ENCODE peak calls at places on chromosome 16, in ten cellular contexts. L, Y, O, A, F, Z, D, M, E and W are unnamed samples.

GRCh38 chr16:3161235-3162018 is 26.6 kb upstream of the OR1F1 start:
- DNase-seq in E (no peak), M (peak; percentile 61), O (no peak), Z (no peak), D (no peak), F (peak; percentile 19), A (no peak), Y (no peak), L (no peak), W (no peak)

GRCh38 chr16:10080031-10080772 is 102.0 kb downstream of the GRIN2A start:
- DNase-seq in Z (peak; percentile 52), M (no peak), F (no peak), O (no peak), A (no peak), Y (peak; percentile 84), E (no peak), L (no peak), D (no peak), W (no peak)

GRCh38 chr16:83852774-83853173 is 45.0 kb downstream of the HSBP1 start:
- DNase-seq in F (no peak), L (no peak), O (no peak), E (no peak), D (no peak), Y (no peak), Z (no peak), A (no peak), M (no peak), W (no peak)

GRCh38 chr16:65634833-65635232 is 513.0 kb upstream of the CDH11 start:
- DNase-seq in F (no peak), L (no peak), O (no peak), D (no peak), E (no peak), M (no peak), A (no peak), Z (no peak), Y (no peak), W (no peak)

GRCh38 chr16:19704321-19705130 is 13.5 kb downstream of the KNOP1 start:
- DNase-seq in E (no peak), Z (peak; percentile 70), O (no peak), Y (peak; percentile 86), L (no peak), D (peak; percentile 52), M (no peak), A (no peak), F (no peak), W (no peak)

GRCh38 chr16:27314161-27314723 is 468 bp downstream of the IL4R start:
- DNase-seq in L (peak; percentile 93), D (peak; percentile 84), Y (peak; percentile 98), M (peak; percentile 78), Z (peak; percentile 77), A (peak; percentile 60), E (no peak), F (peak; percentile 74), O (peak; percentile 15), W (peak; percentile 83)

GRCh38 chr16:88288303-88288702 is 94.5 kb upstream of the ZNF469 start:
- DNase-seq in A (no peak), O (no peak), F (no peak), Z (no peak), E (no peak), M (no peak), Y (no peak), D (no peak), L (no peak), W (no peak)

GRCh38 chr16:19114359-19115147 is 789 bp downstream of the ITPRIPL2 start:
- DNase-seq in E (peak; percentile 79), M (peak; percentile 85), A (no peak), O (peak; percentile 68), L (peak; percentile 93), D (no peak), F (peak; percentile 64), Z (no peak), Y (peak; percentile 67), W (peak; percentile 93)

DNA sequence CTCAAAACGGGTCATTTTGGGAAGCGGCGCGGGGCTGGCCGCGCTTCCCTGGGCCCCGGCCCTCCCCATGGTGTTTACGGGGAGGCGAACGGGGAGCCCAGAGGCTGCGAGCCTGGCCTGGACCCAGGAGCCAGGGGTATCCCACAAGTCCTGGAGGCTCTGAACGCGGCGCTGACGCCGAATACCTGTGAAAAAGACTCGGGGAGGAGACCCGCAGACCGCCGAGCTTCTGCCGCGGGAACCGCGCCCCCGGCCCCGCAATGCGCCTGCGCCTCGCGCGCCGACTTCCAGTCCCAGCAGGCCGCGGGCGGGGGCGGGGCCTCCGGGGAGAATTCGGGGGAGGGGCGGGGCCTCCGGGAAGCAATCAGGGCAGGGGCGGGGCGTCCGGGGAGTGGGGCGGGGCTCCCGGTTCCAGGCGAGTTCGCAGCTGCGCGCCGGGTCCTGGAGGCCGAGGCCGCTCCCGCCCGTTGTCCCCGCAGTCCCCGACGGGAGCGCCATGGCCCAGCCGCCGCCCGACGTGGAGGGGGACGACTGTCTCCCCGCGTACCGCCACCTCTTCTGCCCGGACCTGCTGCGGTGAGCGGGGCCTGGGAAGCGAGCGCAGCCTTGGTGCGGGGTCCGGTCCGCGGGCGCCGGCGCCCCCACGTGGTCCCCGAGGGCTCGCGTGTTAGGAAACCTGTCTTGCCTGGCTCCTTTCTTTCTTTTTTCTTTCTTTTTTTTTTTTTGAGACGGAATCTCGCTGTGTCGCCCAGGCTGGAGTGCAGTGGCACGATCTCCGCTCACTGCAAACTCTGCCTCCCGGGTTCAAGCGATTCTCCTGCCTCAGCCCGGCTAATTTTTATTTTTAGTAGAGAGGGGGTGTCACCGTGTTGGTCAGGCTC is at the start of gene DECR2:
- DNase-seq in L (peak; percentile 99), O (peak; percentile 99), A (peak; percentile 86), F (peak; percentile 100), Y (peak; percentile 81), M (peak; percentile 99), E (peak; percentile 93), Z (no peak), D (peak; percentile 56), W (peak; percentile 96)
- TF ChIP-seq CTCF in L (no peak), O (no peak), A (peak; percentile 23), F (peak; percentile 60), Y (no peak), M (no peak), E (peak; percentile 54), Z (peak; percentile 48), D (peak; percentile 35), W (peak; percentile 78)

GRCh38 chr16:78706637-78707036 is 607.2 kb downstream of the WWOX start:
- DNase-seq in Z (no peak), F (no peak), E (no peak), M (no peak), L (no peak), O (no peak), D (no peak), Y (no peak), A (no peak), W (no peak)

GRCh38 chr16:78704421-78704820 is 605.0 kb downstream of the WWOX start:
- DNase-seq in M (no peak), F (no peak), A (no peak), Z (no peak), E (no peak), L (no peak), D (no peak), Y (peak; percentile 16), O (no peak), W (no peak)

GRCh38 chr16:78709137-78709871 is 609.9 kb downstream of the WWOX start:
- DNase-seq in L (no peak), M (no peak), Y (no peak), O (no peak), F (no peak), E (no peak), Z (no peak), A (no peak), D (no peak), W (no peak)

GRCh38 chr16:78703951-78704350 is 604.5 kb downstream of the WWOX start:
- DNase-seq in M (no peak), A (no peak), E (no peak), Z (no peak), O (no peak), D (no peak), Y (peak; percentile 12), L (no peak), F (no peak), W (no peak)

GRCh38 chr16:78705694-78706093 is 606.2 kb downstream of the WWOX start:
- DNase-seq in M (no peak), E (no peak), F (peak; percentile 24), O (no peak), D (no peak), Z (no peak), Y (peak; percentile 45), L (no peak), A (peak; percentile 54), W (no peak)
- TF ChIP-seq CTCF in M (peak; percentile 31), E (peak; percentile 85), F (peak; percentile 45), O (peak; percentile 91), D (no peak), Z (no peak), Y (peak; percentile 44), L (no peak), A (peak; percentile 36), W (peak; percentile 70)

GRCh38 chr16:48603647-48604376 is 6.2 kb downstream of the N4BP1 start:
- DNase-seq in F (no peak), E (no peak), D (no peak), L (no peak), Y (peak; percentile 24), M (no peak), Z (no peak), A (no peak), O (no peak), W (no peak)
- TF ChIP-seq CTCF in F (no peak), E (no peak), D (no peak), L (no peak), Y (no peak), M (no peak), Z (no peak), A (no peak), O (no peak), W (no peak)

GRCh38 chr16:71870818-71871217 is 13.2 kb downstream of the ZNF821 start:
- DNase-seq in M (no peak), D (no peak), L (no peak), F (no peak), O (no peak), A (no peak), E (no peak), Z (no peak), Y (no peak), W (no peak)

GRCh38 chr16:71865173-71865863 is 18.7 kb downstream of the ZNF821 start:
- DNase-seq in Z (no peak), D (no peak), L (peak; percentile 21), A (no peak), Y (no peak), E (no peak), O (no peak), F (no peak), M (no peak), W (no peak)

GRCh38 chr16:71869089-71869488 is 14.9 kb downstream of the ZNF821 start:
- DNase-seq in M (no peak), O (no peak), A (no peak), L (no peak), E (no peak), Y (no peak), D (no peak), Z (no peak), F (no peak), W (no peak)

GRCh38 chr16:71863995-71864394 is 18.2 kb downstream of the ATXN1L start:
- DNase-seq in A (no peak), Z (no peak), E (no peak), O (no peak), F (no peak), Y (no peak), D (no peak), M (no peak), L (peak; percentile 62), W (no peak)

DNA sequence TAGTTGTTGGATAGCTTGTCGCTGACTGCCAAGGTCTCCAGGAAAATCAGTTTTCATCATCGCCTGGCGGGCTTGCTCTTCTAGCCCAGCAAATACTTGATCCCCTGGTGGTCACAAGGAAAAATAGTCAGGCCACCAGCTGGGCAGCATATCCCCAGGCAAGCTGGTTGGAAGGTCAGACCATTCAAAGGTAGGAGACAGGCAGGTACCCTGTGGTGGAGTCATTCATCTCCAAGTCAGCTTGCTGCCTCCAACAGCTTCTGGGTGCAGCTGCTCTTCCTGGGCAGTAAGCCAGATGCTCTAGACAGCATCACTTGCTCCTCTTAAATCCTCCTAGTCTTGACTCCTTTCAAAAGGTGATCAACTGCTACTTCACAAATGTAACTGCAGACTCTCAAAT is 16.0 kb downstream of the ZNF821 start:
- DNase-seq in E (peak; percentile 46), Y (no peak), D (no peak), M (no peak), L (peak; percentile 60), F (no peak), A (no peak), O (no peak), Z (no peak), W (no peak)
- TF ChIP-seq CTCF in E (peak; percentile 30), Y (no peak), D (no peak), M (no peak), L (no peak), F (no peak), A (no peak), O (peak; percentile 21), Z (no peak), W (no peak)